ENCODE peak calls at places on chromosome 16, in ten cellular contexts. S is endothelial cell of umbilical vein; E is SK-N-SH; X is H1; U is HAP-1; L is naive thymus-derived CD4-positive, alpha-beta T cell; C is CD4-positive, CD25-positive, alpha-beta regulatory T cell; Q is HCT116; V is PC-9; N is esophagus squamous epithelium. K is an unnamed sample. For H3K36me3, the result is how much of the 10 kb centered on the place peaks cover.

GRCh38 chr16:46629331-46629843 is 8.2 kb upstream of the SHCBP1 start:
- DNase-seq in S (peak), E (peak), X (no peak), U (peak), L (no peak), C (no peak), Q (peak), V (peak), N (no peak), K (no peak)

GRCh38 chr16:477287-477686 is 50.2 kb upstream of the CAPN15 start:
- DNase-seq in S (peak), E (no peak), X (no peak), U (no peak), L (no peak), C (no peak), Q (no peak), V (no peak), N (no peak), K (no peak)

GRCh38 chr16:84806256-84806889 is 13.4 kb upstream of the CRISPLD2 start:
- DNase-seq in S (peak), E (peak), X (no peak), U (no peak), L (peak), C (no peak), Q (no peak), V (peak), N (no peak), K (no peak)

GRCh38 chr16:79867425-79867997 is 267.0 kb upstream of the MAF start:
- DNase-seq in S (no peak), E (no peak), X (no peak), U (no peak), L (no peak), C (no peak), Q (no peak), V (no peak), N (no peak), K (no peak)

GRCh38 chr16:81486555-81487061 is 42.0 kb downstream of the CMIP start:
- DNase-seq in S (no peak), E (no peak), X (no peak), U (no peak), L (no peak), C (no peak), Q (no peak), V (no peak), N (no peak), K (no peak)

GRCh38 chr16:10552998-10553491 is 27.4 kb downstream of the EMP2 start:
- DNase-seq in S (peak), E (peak), X (no peak), U (no peak), L (peak), C (peak), Q (no peak), V (peak), N (no peak), K (peak)

GRCh38 chr16:52450906-52451305 is 96.0 kb downstream of the TOX3 start:
- DNase-seq in S (no peak), E (no peak), X (no peak), U (no peak), L (no peak), C (no peak), Q (no peak), V (no peak), N (no peak), K (no peak)

GRCh38 chr16:19438739-19439138 is 21.1 kb downstream of the TMC5 start:
- DNase-seq in S (no peak), E (no peak), X (no peak), U (no peak), L (no peak), C (no peak), Q (no peak), V (no peak), N (no peak), K (no peak)

GRCh38 chr16:82589407-82589806 is 37.4 kb upstream of the CDH13 start:
- DNase-seq in S (no peak), E (no peak), X (no peak), U (no peak), L (no peak), C (no peak), Q (no peak), V (no peak), N (no peak), K (no peak)

GRCh38 chr16:85661131-85662035 is 27.4 kb downstream of the GINS2 start:
- DNase-seq in S (no peak), E (no peak), X (no peak), U (no peak), L (no peak), C (no peak), Q (no peak), V (no peak), N (no peak), K (no peak)

GRCh38 chr16:27455700-27456099 is 53.7 kb downstream of the IL21R start:
- DNase-seq in S (peak), E (no peak), X (no peak), U (no peak), L (no peak), C (no peak), Q (no peak), V (no peak), N (no peak), K (no peak)

GRCh38 chr16:85798901-85799496 is 345 bp downstream of the EMC8 start:
- DNase-seq in S (peak), E (peak), X (no peak), U (no peak), L (peak), C (peak), Q (no peak), V (no peak), N (no peak), K (no peak)

GRCh38 chr16:82138478-82139285 is 31.3 kb downstream of the MPHOSPH6 start:
- DNase-seq in S (no peak), E (no peak), X (no peak), U (no peak), L (no peak), C (no peak), Q (peak), V (no peak), N (no peak), K (no peak)

DNA sequence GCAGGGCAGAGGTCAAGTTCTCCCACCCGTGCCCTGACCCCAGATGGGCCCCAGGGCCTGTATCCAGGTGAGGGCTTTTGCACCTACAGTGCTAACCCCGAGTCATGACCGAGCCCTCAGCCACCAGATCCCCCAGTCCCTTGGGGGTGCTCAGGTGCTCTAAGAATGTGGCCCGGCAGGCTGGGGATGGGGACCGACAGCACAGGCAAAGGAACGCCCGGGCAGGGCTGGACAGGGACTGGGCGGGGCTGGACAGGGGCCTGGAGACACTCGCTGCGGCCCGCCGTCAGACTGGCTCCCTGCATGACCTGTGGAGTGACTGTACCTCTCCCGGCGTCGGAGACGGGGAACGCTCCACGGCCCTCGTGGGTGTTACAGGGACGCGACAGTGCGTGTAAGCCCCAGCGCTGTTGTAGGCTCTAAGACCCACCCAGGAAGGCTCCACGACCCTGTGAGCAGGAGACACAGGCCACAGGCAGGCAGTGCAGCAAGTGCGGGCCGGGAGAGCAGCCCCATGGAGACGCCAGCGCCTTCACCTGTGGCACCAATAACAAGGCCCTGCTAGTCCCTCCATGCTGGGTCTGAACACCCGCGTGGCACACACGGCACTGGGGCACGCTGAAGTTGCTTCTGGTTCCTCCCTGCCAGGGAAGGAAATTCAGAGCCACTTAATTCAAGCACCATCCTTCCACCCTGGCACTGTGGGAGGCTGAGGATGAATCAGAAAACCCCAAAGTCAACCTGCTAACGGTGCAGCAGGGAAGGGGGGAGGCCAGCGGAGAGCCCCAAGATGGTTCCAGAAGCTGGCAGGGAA is 38.7 kb downstream of the CBFA2T3 start:
- DNase-seq in S (no peak), E (no peak), X (no peak), U (no peak), L (no peak), C (no peak), Q (no peak), V (peak), N (no peak), K (no peak)
- H3K36me3 ChIP-seq in S (under half), E (under half), X (under half), U (under half), L (under half), C (under half), Q (under half), V (under half), N (under half), K (under half)

GRCh38 chr16:1765826-1766225 is 5.5 kb downstream of the NME3 start:
- DNase-seq in S (no peak), E (no peak), X (no peak), U (no peak), L (no peak), C (no peak), Q (no peak), V (no peak), N (no peak), K (no peak)
- H3K36me3 ChIP-seq in S (half or more), E (under half), X (under half), U (half or more), L (half or more), C (under half), Q (under half), V (under half), N (half or more), K (under half)

DNA sequence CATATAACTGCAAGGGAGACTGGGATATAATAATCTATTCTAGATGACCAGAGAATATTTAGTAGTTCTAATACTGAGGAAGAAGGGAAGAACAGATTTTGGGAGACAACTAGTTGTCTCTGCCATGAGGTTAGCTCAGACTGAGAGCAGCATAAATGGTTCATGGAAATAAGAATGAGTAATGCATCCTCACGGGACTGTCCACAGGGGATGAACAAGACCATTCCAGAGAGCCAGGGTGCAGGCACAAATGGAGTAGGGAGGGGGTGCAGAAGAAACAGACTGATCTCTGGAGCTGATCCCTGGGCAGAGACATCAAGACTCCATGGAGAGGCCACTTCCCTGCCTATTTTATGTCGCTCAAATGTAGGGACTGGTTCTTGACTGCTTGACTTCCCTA is 30.4 kb downstream of the NLRC5 start:
- DNase-seq in S (no peak), E (no peak), X (no peak), U (no peak), L (no peak), C (no peak), Q (no peak), V (no peak), N (no peak), K (no peak)
- H3K36me3 ChIP-seq in S (under half), E (under half), X (under half), U (under half), L (half or more), C (half or more), Q (under half), V (under half), N (half or more), K (half or more)

DNA sequence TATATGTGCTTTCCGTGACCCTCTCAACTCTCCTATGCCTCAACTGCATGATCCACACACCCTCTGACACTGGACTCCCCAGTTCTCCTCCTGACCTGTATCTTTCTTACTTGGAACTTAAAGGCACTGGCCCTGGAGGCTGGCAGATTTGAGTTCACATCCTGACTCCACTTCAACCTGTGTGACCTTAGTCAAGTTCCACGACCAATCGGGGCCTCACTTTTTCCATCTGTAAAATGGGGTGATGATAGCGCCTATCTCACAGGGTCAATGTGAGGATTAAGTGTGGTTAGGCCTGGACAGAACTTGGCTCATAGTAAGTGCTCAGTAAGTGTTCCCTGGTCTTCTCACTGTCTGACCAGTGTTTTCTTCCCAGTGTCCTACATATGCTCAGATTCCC is 25.1 kb downstream of the MARF1 start:
- DNase-seq in S (no peak), E (no peak), X (no peak), U (no peak), L (no peak), C (no peak), Q (no peak), V (no peak), N (no peak), K (no peak)
- H3K36me3 ChIP-seq in S (under half), E (half or more), X (under half), U (under half), L (half or more), C (half or more), Q (under half), V (under half), N (half or more), K (half or more)